ENCODE peak calls at places on chromosome 5, in six cellular contexts. W is IMR-90; T is activated T-helper 1 cell treated with anti-CD3 and anti-CD28 coated beads, Interleukin-2, amount 50 U/mL, for 16 hours; A is DMS153; E is activated naive CD4-positive, alpha-beta T cell treated with anti-CD3 and anti-CD28 coated beads for 36 hours; Y is head of caudate nucleus. X is an unnamed sample.

GRCh38 chr5:108560581-108560980 is 178.7 kb upstream of the FBXL17 start:
- DNase-seq in W (peak; percentile 98), T (no peak), Y (peak; percentile 2), E (no peak), A (no peak), X (no peak)

GRCh38 chr5:59356813-59357381 is 536.6 kb downstream of the PDE4D start:
- DNase-seq in A (no peak), W (no peak), E (no peak), Y (peak; percentile 13), T (no peak), X (no peak)

GRCh38 chr5:6731465-6732237 is 18.4 kb downstream of the TENT4A start:
- DNase-seq in A (no peak), T (no peak), W (peak; percentile 41), E (no peak), Y (no peak), X (no peak)

GRCh38 chr5:101102506-101102905 is 199.4 kb upstream of the ST8SIA4 start:
- DNase-seq in A (no peak), Y (no peak), E (no peak), T (no peak), W (no peak), X (no peak)

GRCh38 chr5:180207593-180207992 is 1.4 kb downstream of the RASGEF1C start:
- DNase-seq in E (no peak), A (no peak), W (no peak), Y (no peak), T (no peak), X (no peak)

GRCh38 chr5:82804151-82804690 is 273.0 kb downstream of the TMEM167A start:
- DNase-seq in T (no peak), W (no peak), A (no peak), Y (no peak), E (no peak), X (no peak)

GRCh38 chr5:156529902-156530301 is 202.9 kb downstream of the SGCD start:
- DNase-seq in Y (no peak), W (peak; percentile 7), E (no peak), A (no peak), T (no peak), X (no peak)

GRCh38 chr5:149202910-149203451 is 61.7 kb downstream of the ABLIM3 start:
- DNase-seq in T (no peak), E (no peak), Y (no peak), W (no peak), A (no peak), X (no peak)

GRCh38 chr5:14871573-14872069 is at the start of gene ANKH:
- DNase-seq in W (peak; percentile 69), E (peak; percentile 79), T (peak; percentile 62), Y (peak; percentile 82), A (peak; percentile 57), X (peak; percentile 42)

GRCh38 chr5:1008451-1009358 is at the start of gene NKD2:
- DNase-seq in E (peak; percentile 21), W (no peak), T (no peak), A (no peak), Y (no peak), X (no peak)

GRCh38 chr5:10627185-10628115 is 63.6 kb downstream of the ANKRD33B start:
- DNase-seq in W (peak; percentile 98), E (peak; percentile 89), A (peak; percentile 96), Y (peak; percentile 87), T (peak; percentile 52), X (peak; percentile 88)

GRCh38 chr5:175866377-175866907 is 4.9 kb upstream of the CPLX2 start:
- DNase-seq in T (no peak), E (no peak), W (no peak), A (no peak), Y (no peak), X (no peak)

GRCh38 chr5:115551415-115551814 is 6.8 kb upstream of the FEM1C start:
- DNase-seq in W (no peak), A (no peak), E (no peak), T (no peak), Y (no peak), X (no peak)

GRCh38 chr5:75616286-75616810 is 5.1 kb downstream of the ANKDD1B start:
- DNase-seq in W (no peak), A (no peak), T (no peak), E (no peak), Y (no peak), X (no peak)

GRCh38 chr5:104412649-104413240 is 850.2 kb upstream of the NUDT12 start:
- DNase-seq in T (no peak), E (peak; percentile 4), A (no peak), W (peak; percentile 17), Y (peak; percentile 4), X (peak; percentile 27)

GRCh38 chr5:29024052-29024451 is 1985.7 kb upstream of the CDH9 start:
- DNase-seq in W (no peak), T (no peak), A (no peak), Y (no peak), E (no peak), X (no peak)

GRCh38 chr5:127418378-127418777 is 99.1 kb upstream of the PRRC1 start:
- DNase-seq in T (no peak), Y (no peak), A (no peak), W (no peak), E (no peak), X (no peak)

GRCh38 chr5:157159209-157159751 is 6.8 kb downstream of the GARIN3 start:
- DNase-seq in W (no peak), E (peak; percentile 72), A (no peak), Y (no peak), T (no peak), X (no peak)

GRCh38 chr5:38783011-38783551 is 62.7 kb upstream of the OSMR start:
- DNase-seq in Y (no peak), A (peak; percentile 100), T (no peak), W (peak; percentile 95), E (no peak), X (no peak)

GRCh38 chr5:143372187-143372829 is 31.2 kb downstream of the NR3C1 start:
- DNase-seq in A (no peak), T (no peak), E (no peak), Y (no peak), W (peak; percentile 42), X (no peak)

GRCh38 chr5:101425345-101425744 is 522.3 kb upstream of the ST8SIA4 start:
- DNase-seq in Y (no peak), A (no peak), W (no peak), T (no peak), E (no peak), X (no peak)

X was measured in Jurkat, Clone E6-1.